ENCODE peak calls at places on chromosomes 5 and 9, in six cellular contexts. Z, H, V, D, J and O are unnamed samples.

GRCh38 chr5:101153526-101153925 is 250.4 kb upstream of the ST8SIA4 start:
- DNase-seq in H (no peak), J (no peak), Z (no peak), V (no peak), D (no peak), O (no peak)

GRCh38 chr5:143932584-143932983 is 120.6 kb downstream of the HMHB1 start:
- DNase-seq in V (no peak), H (no peak), J (no peak), D (no peak), Z (no peak), O (no peak)

GRCh38 chr9:108512426-108513173 is 343.2 kb downstream of the ACTL7B start:
- DNase-seq in V (no peak), D (no peak), Z (no peak), H (no peak), J (no peak), O (no peak)

GRCh38 chr5:92962752-92963151 is 618.3 kb downstream of the NR2F1-AS1 start:
- DNase-seq in J (no peak), D (no peak), V (no peak), Z (no peak), H (no peak), O (peak; percentile 75)

GRCh38 chr5:177995691-177996595 is at the start of gene PROP1:
- DNase-seq in V (no peak), D (no peak), J (no peak), H (no peak), Z (no peak), O (no peak)

GRCh38 chr5:109561447-109561846 is 128.3 kb upstream of the MAN2A1 start:
- DNase-seq in D (no peak), V (no peak), J (no peak), Z (no peak), H (no peak), O (no peak)

GRCh38 chr5:18972244-18972643 is 1015.8 kb downstream of the CDH18 start:
- DNase-seq in Z (no peak), J (no peak), H (no peak), V (no peak), D (no peak), O (no peak)

GRCh38 chr5:158538506-158539074 is 561.1 kb downstream of the EBF1 start:
- DNase-seq in D (no peak), H (no peak), Z (no peak), J (no peak), V (no peak), O (no peak)

GRCh38 chr5:170427672-170428236 is 38.6 kb upstream of the KCNMB1 start:
- DNase-seq in D (no peak), H (no peak), Z (no peak), V (no peak), J (no peak), O (no peak)

GRCh38 chr9:126618590-126619335 is 5.0 kb downstream of the LMX1B start:
- DNase-seq in J (no peak), D (no peak), Z (no peak), V (no peak), H (no peak), O (no peak)

GRCh38 chr5:154110781-154111180 is 72.0 kb downstream of the MFAP3 start:
- DNase-seq in Z (no peak), H (no peak), J (no peak), V (no peak), D (no peak), O (no peak)

GRCh38 chr5:138128344-138128743 is 10.9 kb downstream of the NME5 start:
- DNase-seq in D (no peak), Z (no peak), J (no peak), V (no peak), H (no peak), O (no peak)

GRCh38 chr9:71302776-71303175 is 181.4 kb upstream of the TRPM3 start:
- DNase-seq in V (no peak), H (no peak), D (no peak), J (no peak), Z (no peak), O (no peak)

GRCh38 chr9:131271506-131271931 is 4.8 kb downstream of the FAM78A start:
- DNase-seq in V (no peak), Z (no peak), H (no peak), D (no peak), J (no peak), O (no peak)